ENCODE peak calls at places on chromosomes 4 and X, in five cellular contexts. H is CD4-positive, alpha-beta T cell; R is posterior cingulate gyrus; J is NB4; W is ascending aorta. V is an unnamed sample.

GRCh38 chr4:155564086-155564485 is 102.6 kb upstream of the GUCY1A1 start:
- DNase-seq in H (no peak), R (no peak), J (no peak), W (no peak), V (no peak)

GRCh38 chr4:53497446-53498069 is 93.7 kb downstream of the LNX1 start:
- DNase-seq in H (no peak), R (no peak), J (peak; percentile 7), W (no peak), V (no peak)

GRCh38 chrX:152958047-152958446 is 35.9 kb downstream of the PNMA5 start:
- DNase-seq in H (no peak), R (no peak), J (peak; percentile 16), W (no peak), V (no peak)

GRCh38 chr4:71201817-71202576 is 136.8 kb upstream of the SLC4A4 start:
- DNase-seq in H (no peak), R (no peak), J (no peak), W (no peak), V (no peak)

GRCh38 chr4:8414377-8414776 is 26.1 kb downstream of the ACOX3 start:
- DNase-seq in H (no peak), R (no peak), J (no peak), W (no peak), V (peak; percentile 22)

GRCh38 chrX:22357621-22358020 is 84.9 kb downstream of the CBLL2 start:
- DNase-seq in H (no peak), R (no peak), J (no peak), W (no peak), V (no peak)

GRCh38 chr4:112882286-112882685 is 167.2 kb upstream of the ANK2 start:
- DNase-seq in H (no peak), R (no peak), J (no peak), W (no peak), V (no peak)

GRCh38 chrX:132119283-132119682 is 8.5 kb downstream of the FRMD7 start:
- DNase-seq in H (no peak), R (no peak), J (no peak), W (no peak), V (no peak)

GRCh38 chrX:15952212-15952611 is 97.6 kb upstream of the AP1S2 start:
- DNase-seq in H (no peak), R (no peak), J (no peak), W (no peak), V (no peak)

GRCh38 chr4:3269105-3269927 is 20.4 kb downstream of the MSANTD1 start:
- DNase-seq in H (no peak), R (no peak), J (no peak), W (no peak), V (no peak)

GRCh38 chr4:181157647-181158046 is 1085.6 kb upstream of the TENM3 start:
- DNase-seq in H (no peak), R (no peak), J (no peak), W (no peak), V (no peak)

GRCh38 chrX:153649915-153650782 is 3.1 kb downstream of the DUSP9 start:
- DNase-seq in H (no peak), R (peak; percentile 4), J (no peak), W (no peak), V (no peak)

GRCh38 chrX:45847966-45848365 is 647.3 kb upstream of the DIPK2B start:
- DNase-seq in H (no peak), R (no peak), J (no peak), W (no peak), V (no peak)

GRCh38 chr4:68342139-68342538 is 7.8 kb downstream of the YTHDC1 start:
- DNase-seq in H (no peak), R (no peak), J (no peak), W (no peak), V (no peak)

GRCh38 chr4:26273308-26273980 is 47.4 kb upstream of the RBPJ start:
- DNase-seq in H (no peak), R (no peak), J (peak; percentile 98), W (no peak), V (no peak)

GRCh38 chrX:19836337-19836736 is 51.1 kb downstream of the SH3KBP1 start:
- DNase-seq in H (no peak), R (no peak), J (peak; percentile 71), W (no peak), V (no peak)

GRCh38 chrX:96611619-96612362 is 72.9 kb upstream of the DIAPH2 start:
- DNase-seq in H (no peak), R (no peak), J (no peak), W (no peak), V (no peak)

GRCh38 chr4:145703850-145704528 is 24.0 kb downstream of the C4orf51 start:
- DNase-seq in H (no peak), R (no peak), J (no peak), W (no peak), V (no peak)

GRCh38 chr4:140037353-140038030 is 116.5 kb downstream of the MAML3 start:
- DNase-seq in H (no peak), R (no peak), J (no peak), W (no peak), V (no peak)

GRCh38 chr4:35793045-35793722 is 451.1 kb downstream of the ARAP2 start:
- DNase-seq in H (no peak), R (no peak), J (no peak), W (no peak), V (no peak)

GRCh38 chrX:103629295-103630170 is 758 bp downstream of the TCEAL1 start:
- DNase-seq in H (no peak), R (peak; percentile 56), J (peak; percentile 22), W (no peak), V (no peak)

GRCh38 chr4:39312821-39313220 is 53.3 kb downstream of the RFC1 start:
- DNase-seq in H (no peak), R (no peak), J (no peak), W (no peak), V (no peak)

GRCh38 chr4:25993564-25994185 is 79.7 kb downstream of the SMIM20 start:
- DNase-seq in H (no peak), R (no peak), J (peak; percentile 69), W (no peak), V (no peak)

GRCh38 chr4:145177511-145177905 is 2.9 kb downstream of the OTUD4 start:
- DNase-seq in H (no peak), R (no peak), J (peak; percentile 44), W (no peak), V (no peak)

GRCh38 chr4:123939621-123940020 is 543.0 kb downstream of the SPRY1 start:
- DNase-seq in H (no peak), R (no peak), J (no peak), W (no peak), V (no peak)

GRCh38 chr4:110087116-110087708 is 111.2 kb downstream of the ELOVL6 start:
- DNase-seq in H (no peak), R (no peak), J (no peak), W (no peak), V (no peak)

GRCh38 chr4:7034262-7035081 is 8.7 kb upstream of the TADA2B start:
- DNase-seq in H (no peak), R (no peak), J (no peak), W (no peak), V (no peak)

GRCh38 chr4:64200001-64200555 is 209.2 kb downstream of the TECRL start:
- DNase-seq in H (no peak), R (no peak), J (no peak), W (no peak), V (no peak)

GRCh38 chr4:64341711-64342110 is 67.5 kb downstream of the TECRL start:
- DNase-seq in H (no peak), R (peak; percentile 37), J (no peak), W (no peak), V (no peak)

GRCh38 chr4:114386637-114387233 is 211.9 kb upstream of the UGT8 start:
- DNase-seq in H (no peak), R (no peak), J (peak; percentile 36), W (no peak), V (no peak)

GRCh38 chrX:21745756-21746155 is 12.2 kb downstream of the SMPX start:
- DNase-seq in H (peak; percentile 17), R (no peak), J (peak; percentile 30), W (no peak), V (no peak)

GRCh38 chr4:53702334-53703266 is 111.3 kb upstream of the LNX1 start:
- DNase-seq in H (peak; percentile 2), R (peak; percentile 11), J (peak; percentile 72), W (no peak), V (no peak)

GRCh38 chrX:15758140-15758539 is 20.1 kb downstream of the CA5B start:
- DNase-seq in H (no peak), R (no peak), J (no peak), W (no peak), V (no peak)

GRCh38 chr4:97496298-97496873 is 646.9 kb downstream of the STPG2 start:
- DNase-seq in H (no peak), R (no peak), J (no peak), W (no peak), V (no peak)

GRCh38 chr4:155571184-155571944 is 95.3 kb upstream of the GUCY1A1 start:
- DNase-seq in H (no peak), R (no peak), J (no peak), W (no peak), V (no peak)

GRCh38 chr4:78876568-78877320 is 62.5 kb downstream of the PAQR3 start:
- DNase-seq in H (no peak), R (no peak), J (peak; percentile 34), W (no peak), V (no peak)

V was measured in activated T-helper 1 cell treated with Interleukin-2 at 50 U/mL for 16 hours.